ENCODE peak calls at places on chromosomes 5 and 9, in nine cellular contexts. One of them, this sample, is unnamed.

GRCh38 chr5:160743027-160743426 is 109.0 kb downstream of the ATP10B start:
- DNase-seq in GF-D8: no peak
- DNase-seq in activated CD8-positive, alpha-beta T cell treated with anti-CD3 and anti-CD28 coated beads for 36 hours: no peak
- DNase-seq in hypothalamus: no peak
- DNase-seq in brain microvascular endothelial cell: no peak
- DNase-seq in SK-N-DZ: no peak
- DNase-seq in HL-60: no peak
- DNase-seq in GM04504: no peak
- DNase-seq in AG10803: no peak
- DNase-seq in this sample: no peak

GRCh38 chr5:173953528-173954090 is 35.4 kb upstream of the C5orf47 start:
- DNase-seq in GF-D8: no peak
- DNase-seq in activated CD8-positive, alpha-beta T cell treated with anti-CD3 and anti-CD28 coated beads for 36 hours: no peak
- DNase-seq in hypothalamus: no peak
- DNase-seq in brain microvascular endothelial cell: peak
- DNase-seq in SK-N-DZ: no peak
- DNase-seq in HL-60: no peak
- DNase-seq in GM04504: no peak
- DNase-seq in AG10803: peak
- DNase-seq in this sample: no peak

GRCh38 chr5:80204808-80205614 is 50.8 kb downstream of the SERINC5 start:
- DNase-seq in GF-D8: peak
- DNase-seq in activated CD8-positive, alpha-beta T cell treated with anti-CD3 and anti-CD28 coated beads for 36 hours: no peak
- DNase-seq in hypothalamus: no peak
- DNase-seq in brain microvascular endothelial cell: peak
- DNase-seq in SK-N-DZ: peak
- DNase-seq in HL-60: peak
- DNase-seq in GM04504: no peak
- DNase-seq in AG10803: no peak
- DNase-seq in this sample: no peak

GRCh38 chr5:43041131-43041668 is 1.1 kb upstream of the ANXA2R start:
- DNase-seq in GF-D8: no peak
- DNase-seq in activated CD8-positive, alpha-beta T cell treated with anti-CD3 and anti-CD28 coated beads for 36 hours: peak
- DNase-seq in hypothalamus: no peak
- DNase-seq in brain microvascular endothelial cell: no peak
- DNase-seq in SK-N-DZ: no peak
- DNase-seq in HL-60: peak
- DNase-seq in GM04504: peak
- DNase-seq in AG10803: peak
- DNase-seq in this sample: no peak

GRCh38 chr9:109064963-109065701 is 51.8 kb upstream of the CTNNAL1 start:
- DNase-seq in GF-D8: no peak
- DNase-seq in activated CD8-positive, alpha-beta T cell treated with anti-CD3 and anti-CD28 coated beads for 36 hours: no peak
- DNase-seq in hypothalamus: no peak
- DNase-seq in brain microvascular endothelial cell: no peak
- DNase-seq in SK-N-DZ: no peak
- DNase-seq in HL-60: no peak
- DNase-seq in GM04504: no peak
- DNase-seq in AG10803: peak
- DNase-seq in this sample: no peak

GRCh38 chr9:16867571-16868311 is 2.7 kb downstream of the BNC2 start:
- DNase-seq in GF-D8: no peak
- DNase-seq in activated CD8-positive, alpha-beta T cell treated with anti-CD3 and anti-CD28 coated beads for 36 hours: no peak
- DNase-seq in hypothalamus: no peak
- DNase-seq in brain microvascular endothelial cell: peak
- DNase-seq in SK-N-DZ: no peak
- DNase-seq in HL-60: no peak
- DNase-seq in GM04504: no peak
- DNase-seq in AG10803: peak
- DNase-seq in this sample: no peak

GRCh38 chr9:120348951-120349429 is 231.0 kb downstream of the CDK5RAP2 start:
- DNase-seq in GF-D8: no peak
- DNase-seq in activated CD8-positive, alpha-beta T cell treated with anti-CD3 and anti-CD28 coated beads for 36 hours: peak
- DNase-seq in hypothalamus: peak
- DNase-seq in brain microvascular endothelial cell: peak
- DNase-seq in SK-N-DZ: peak
- DNase-seq in HL-60: peak
- DNase-seq in GM04504: no peak
- DNase-seq in AG10803: peak
- DNase-seq in this sample: no peak

GRCh38 chr5:143807401-143807800 is 4.6 kb upstream of the HMHB1 start:
- DNase-seq in GF-D8: no peak
- DNase-seq in activated CD8-positive, alpha-beta T cell treated with anti-CD3 and anti-CD28 coated beads for 36 hours: no peak
- DNase-seq in hypothalamus: no peak
- DNase-seq in brain microvascular endothelial cell: no peak
- DNase-seq in SK-N-DZ: peak
- DNase-seq in HL-60: no peak
- DNase-seq in GM04504: no peak
- DNase-seq in AG10803: no peak
- DNase-seq in this sample: no peak

GRCh38 chr5:100877277-100877676 is 25.8 kb downstream of the ST8SIA4 start:
- DNase-seq in GF-D8: no peak
- DNase-seq in activated CD8-positive, alpha-beta T cell treated with anti-CD3 and anti-CD28 coated beads for 36 hours: no peak
- DNase-seq in hypothalamus: no peak
- DNase-seq in brain microvascular endothelial cell: no peak
- DNase-seq in SK-N-DZ: no peak
- DNase-seq in HL-60: no peak
- DNase-seq in GM04504: no peak
- DNase-seq in AG10803: no peak
- DNase-seq in this sample: no peak

GRCh38 chr9:128870128-128870940 is 11.4 kb downstream of the KYAT1 start:
- DNase-seq in GF-D8: no peak
- DNase-seq in activated CD8-positive, alpha-beta T cell treated with anti-CD3 and anti-CD28 coated beads for 36 hours: no peak
- DNase-seq in hypothalamus: no peak
- DNase-seq in brain microvascular endothelial cell: no peak
- DNase-seq in SK-N-DZ: no peak
- DNase-seq in HL-60: no peak
- DNase-seq in GM04504: no peak
- DNase-seq in AG10803: no peak
- DNase-seq in this sample: no peak

GRCh38 chr9:131697097-131697496 is 42.8 kb downstream of the RAPGEF1 start:
- DNase-seq in GF-D8: no peak
- DNase-seq in activated CD8-positive, alpha-beta T cell treated with anti-CD3 and anti-CD28 coated beads for 36 hours: no peak
- DNase-seq in hypothalamus: peak
- DNase-seq in brain microvascular endothelial cell: no peak
- DNase-seq in SK-N-DZ: peak
- DNase-seq in HL-60: no peak
- DNase-seq in GM04504: no peak
- DNase-seq in AG10803: no peak
- DNase-seq in this sample: peak

GRCh38 chr5:68730220-68731010 is 363.4 kb upstream of the SLC30A5 start:
- DNase-seq in GF-D8: no peak
- DNase-seq in activated CD8-positive, alpha-beta T cell treated with anti-CD3 and anti-CD28 coated beads for 36 hours: no peak
- DNase-seq in hypothalamus: peak
- DNase-seq in brain microvascular endothelial cell: peak
- DNase-seq in SK-N-DZ: peak
- DNase-seq in HL-60: no peak
- DNase-seq in GM04504: peak
- DNase-seq in AG10803: peak
- DNase-seq in this sample: peak

GRCh38 chr9:124468061-124468740 is 17.9 kb downstream of the ADGRD2 start:
- DNase-seq in GF-D8: no peak
- DNase-seq in activated CD8-positive, alpha-beta T cell treated with anti-CD3 and anti-CD28 coated beads for 36 hours: no peak
- DNase-seq in hypothalamus: no peak
- DNase-seq in brain microvascular endothelial cell: no peak
- DNase-seq in SK-N-DZ: no peak
- DNase-seq in HL-60: peak
- DNase-seq in GM04504: no peak
- DNase-seq in AG10803: no peak
- DNase-seq in this sample: no peak

GRCh38 chr5:1298723-1299510 is 4.0 kb upstream of the TERT start:
- DNase-seq in GF-D8: no peak
- DNase-seq in activated CD8-positive, alpha-beta T cell treated with anti-CD3 and anti-CD28 coated beads for 36 hours: no peak
- DNase-seq in hypothalamus: no peak
- DNase-seq in brain microvascular endothelial cell: no peak
- DNase-seq in SK-N-DZ: no peak
- DNase-seq in HL-60: no peak
- DNase-seq in GM04504: no peak
- DNase-seq in AG10803: no peak
- DNase-seq in this sample: no peak

GRCh38 chr9:89721971-89722530 is 117.2 kb downstream of the GADD45G start:
- DNase-seq in GF-D8: no peak
- DNase-seq in activated CD8-positive, alpha-beta T cell treated with anti-CD3 and anti-CD28 coated beads for 36 hours: no peak
- DNase-seq in hypothalamus: no peak
- DNase-seq in brain microvascular endothelial cell: no peak
- DNase-seq in SK-N-DZ: no peak
- DNase-seq in HL-60: no peak
- DNase-seq in GM04504: no peak
- DNase-seq in AG10803: no peak
- DNase-seq in this sample: no peak